ENCODE peak calls at places on chromosomes 6 and 20, in nine cellular contexts. O is heart right ventricle; G is CD4-positive, alpha-beta T cell; U is CD8-positive, alpha-beta memory T cell; Q is GM23248; F is gastrocnemius medialis; I is MM.1S; J is ovary; P is brain microvascular endothelial cell. W is an unnamed sample.

GRCh38 chr20:61434361-61434781 is 182.3 kb downstream of the CDH4 start:
- DNase-seq in O (no peak), G (no peak), U (no peak), Q (peak), F (no peak), I (no peak), J (no peak), P (no peak), W (no peak)

GRCh38 chr6:45946352-45946751 is 69.3 kb downstream of the CLIC5 start:
- DNase-seq in O (peak), G (no peak), U (no peak), Q (peak), F (no peak), I (no peak), J (peak), P (no peak), W (peak)

GRCh38 chr6:120908767-120909166 is 425.5 kb downstream of the TBC1D32 start:
- DNase-seq in O (no peak), G (no peak), U (no peak), Q (no peak), F (no peak), I (no peak), J (no peak), P (no peak), W (no peak)

GRCh38 chr20:46087161-46087560 is 2.6 kb downstream of the NCOA5 start:
- DNase-seq in O (no peak), G (no peak), U (no peak), Q (peak), F (no peak), I (no peak), J (no peak), P (no peak), W (no peak)

GRCh38 chr6:104771258-104771832 is 88.4 kb downstream of the HACE1 start:
- DNase-seq in O (no peak), G (no peak), U (peak), Q (peak), F (no peak), I (peak), J (no peak), P (no peak), W (no peak)

GRCh38 chr20:53917145-53918009 is 153.0 kb downstream of the BCAS1 start:
- DNase-seq in O (peak), G (no peak), U (no peak), Q (peak), F (no peak), I (no peak), J (peak), P (peak), W (no peak)

GRCh38 chr6:43990627-43991619 is 136.3 kb downstream of the MRPL14 start:
- DNase-seq in O (no peak), G (no peak), U (no peak), Q (peak), F (no peak), I (no peak), J (peak), P (no peak), W (peak)

GRCh38 chr20:47348539-47349142 is 7.9 kb downstream of the ZMYND8 start:
- DNase-seq in O (no peak), G (no peak), U (no peak), Q (no peak), F (no peak), I (no peak), J (no peak), P (no peak), W (no peak)

GRCh38 chr6:74715362-74716068 is 490.3 kb downstream of the COL12A1 start:
- DNase-seq in O (no peak), G (no peak), U (no peak), Q (peak), F (no peak), I (no peak), J (no peak), P (no peak), W (peak)

GRCh38 chr20:8097307-8097706 is 34.8 kb upstream of the PLCB1 start:
- DNase-seq in O (no peak), G (no peak), U (no peak), Q (no peak), F (no peak), I (no peak), J (no peak), P (no peak), W (no peak)

GRCh38 chr6:3656076-3656475 is 95.4 kb downstream of the PXDC1 start:
- DNase-seq in O (no peak), G (no peak), U (no peak), Q (no peak), F (no peak), I (no peak), J (no peak), P (no peak), W (no peak)

GRCh38 chr20:55540013-55540412 is 465.3 kb downstream of the CBLN4 start:
- DNase-seq in O (no peak), G (no peak), U (no peak), Q (no peak), F (no peak), I (no peak), J (no peak), P (no peak), W (no peak)

DNA sequence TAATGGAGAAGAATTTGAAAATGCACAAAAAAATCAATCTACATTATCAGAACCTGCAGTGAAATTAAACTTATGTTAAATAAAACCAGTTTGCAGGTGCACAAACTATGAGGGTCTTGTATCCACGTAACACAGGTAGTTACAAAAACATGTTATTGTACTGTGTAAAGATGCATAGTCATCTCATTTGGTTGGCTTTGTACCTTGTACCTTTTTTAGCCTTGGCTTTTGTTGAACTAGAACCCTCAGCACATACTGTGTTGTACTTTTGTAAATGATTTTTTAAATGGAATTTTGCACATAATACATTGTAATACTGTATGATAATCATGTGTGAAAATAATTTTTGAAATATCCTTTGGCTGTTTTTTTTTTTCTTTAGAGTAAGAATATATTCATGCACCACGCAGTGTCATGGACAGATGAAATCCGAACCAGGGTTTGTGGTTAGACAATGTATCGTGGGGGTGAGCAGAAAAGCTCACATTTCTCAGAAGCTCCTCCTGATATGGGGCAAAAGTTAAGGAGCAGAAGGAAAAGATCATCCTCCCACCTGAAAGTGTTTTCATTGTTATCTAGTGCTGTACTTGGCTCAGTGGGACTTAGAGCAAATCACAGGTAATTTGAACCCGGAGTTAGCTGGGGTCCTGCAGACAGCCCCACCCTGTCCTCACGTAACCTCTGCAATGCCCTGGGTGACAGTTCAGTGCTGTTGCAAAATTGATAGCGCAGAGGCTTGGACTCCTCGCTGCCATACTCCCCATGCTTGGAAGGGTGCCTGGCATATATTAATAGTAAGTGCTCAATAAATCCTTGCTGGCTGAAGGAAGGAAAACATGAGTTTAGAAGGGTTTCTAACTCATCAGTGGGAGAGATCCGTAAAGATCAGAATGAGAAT is 14.8 kb upstream of the NAA20 start:
- DNase-seq in O (no peak), G (no peak), U (no peak), Q (no peak), F (no peak), I (no peak), J (no peak), P (no peak), W (no peak)
- H3K27ac ChIP-seq in O (peak), G (no peak), U (no peak), Q (peak), F (peak), I (no peak), J (peak), P (no peak), W (peak)

DNA sequence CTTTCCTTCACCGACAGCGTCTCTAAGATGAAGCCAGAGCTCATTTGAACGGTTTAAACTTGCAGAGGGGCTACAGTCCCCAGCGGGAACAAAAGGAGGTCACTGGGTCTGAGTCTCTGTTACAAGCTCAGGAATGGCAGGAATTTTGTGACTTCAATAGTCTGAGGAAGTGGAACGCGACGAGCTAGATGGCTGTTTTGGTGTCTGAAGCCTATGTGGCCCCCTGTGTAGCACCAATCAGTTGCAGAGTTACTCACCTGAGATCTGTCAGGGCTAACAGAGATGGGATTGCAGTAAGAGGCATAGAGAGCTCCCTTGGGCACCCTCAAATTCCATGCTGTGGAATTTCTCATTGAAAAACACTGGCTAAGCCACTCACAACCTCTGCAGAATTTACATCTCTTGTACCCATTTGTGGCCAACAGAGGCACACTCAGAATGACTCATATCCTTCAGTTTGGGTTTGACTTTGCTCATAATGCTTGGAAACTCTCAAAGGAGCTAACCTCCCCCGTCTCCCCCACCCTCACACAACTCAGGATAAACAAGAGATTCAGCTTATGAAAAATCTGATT is 7.1 kb upstream of the TCP11 start:
- DNase-seq in O (no peak), G (no peak), U (no peak), Q (peak), F (no peak), I (no peak), J (no peak), P (peak), W (no peak)
- H3K27ac ChIP-seq in O (no peak), G (no peak), U (no peak), Q (no peak), F (no peak), I (no peak), J (no peak), P (peak), W (peak)

DNA sequence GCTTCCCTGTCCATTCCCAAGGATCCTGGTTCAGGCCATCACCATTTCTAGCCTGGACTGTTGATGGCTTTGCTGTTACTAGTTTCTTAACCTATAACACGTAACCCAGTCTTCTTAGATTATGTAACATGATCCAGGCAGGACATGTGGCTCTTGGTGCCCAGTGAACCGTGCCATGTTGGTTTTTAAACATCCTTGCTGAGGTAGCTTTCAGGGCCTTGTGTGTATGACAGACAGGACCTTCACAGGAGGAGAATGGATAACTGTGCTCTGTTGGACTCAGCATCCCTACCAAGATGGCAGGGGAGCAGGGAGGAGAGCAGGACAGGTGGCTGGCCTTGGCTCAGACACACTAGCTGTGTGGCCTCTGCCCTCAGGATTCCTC is 46.8 kb downstream of the PANK2 start:
- DNase-seq in O (no peak), G (no peak), U (no peak), Q (no peak), F (no peak), I (no peak), J (no peak), P (no peak), W (no peak)
- H3K27ac ChIP-seq in O (peak), G (no peak), U (no peak), Q (no peak), F (peak), I (no peak), J (no peak), P (no peak), W (no peak)

GRCh38 chr6:161127071-161127740 is 135.6 kb downstream of the MAP3K4 start:
- DNase-seq in O (no peak), G (no peak), U (no peak), Q (no peak), F (no peak), I (no peak), J (no peak), P (no peak), W (no peak)
- H3K27ac ChIP-seq in O (no peak), G (no peak), U (no peak), Q (no peak), F (no peak), I (no peak), J (no peak), P (no peak), W (no peak)

DNA sequence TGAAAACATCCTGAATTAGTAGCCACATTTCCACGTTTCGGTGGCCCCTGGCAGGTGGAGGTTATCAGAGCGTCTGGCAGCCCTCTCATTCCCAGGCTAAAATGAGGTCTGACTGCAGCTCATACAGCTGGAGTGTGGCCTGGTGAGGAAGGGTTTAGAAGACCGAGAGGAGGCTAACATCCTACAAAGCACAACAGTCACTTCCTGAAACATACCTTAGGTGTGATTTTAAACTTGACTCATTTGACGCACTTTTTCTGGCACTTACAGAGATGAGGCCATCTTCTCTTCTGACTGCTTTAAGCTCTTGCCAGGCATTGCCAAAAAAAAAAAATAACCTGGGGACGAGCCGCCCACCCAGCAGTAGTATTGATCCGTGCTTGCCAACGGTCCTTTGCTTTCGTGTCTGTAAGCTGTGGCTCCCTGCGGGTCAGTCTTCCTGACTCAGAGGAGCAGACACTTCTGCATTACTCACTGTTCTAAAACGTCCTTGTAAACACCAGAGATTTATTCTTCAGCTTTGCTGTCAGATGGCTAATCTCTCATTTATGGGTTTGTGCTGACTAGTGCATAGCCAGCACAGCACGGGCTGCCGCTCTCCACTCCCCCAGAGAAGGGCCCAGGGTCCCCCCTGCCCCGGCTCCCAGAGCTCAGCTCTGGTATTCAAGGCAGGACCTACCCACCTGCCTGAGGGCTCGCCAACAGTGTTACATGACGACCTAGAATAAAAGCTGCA is 78.4 kb upstream of the FRMD1 start:
- DNase-seq in O (no peak), G (no peak), U (no peak), Q (peak), F (no peak), I (no peak), J (no peak), P (peak), W (peak)
- H3K27ac ChIP-seq in O (no peak), G (no peak), U (no peak), Q (peak), F (no peak), I (no peak), J (no peak), P (peak), W (no peak)

DNA sequence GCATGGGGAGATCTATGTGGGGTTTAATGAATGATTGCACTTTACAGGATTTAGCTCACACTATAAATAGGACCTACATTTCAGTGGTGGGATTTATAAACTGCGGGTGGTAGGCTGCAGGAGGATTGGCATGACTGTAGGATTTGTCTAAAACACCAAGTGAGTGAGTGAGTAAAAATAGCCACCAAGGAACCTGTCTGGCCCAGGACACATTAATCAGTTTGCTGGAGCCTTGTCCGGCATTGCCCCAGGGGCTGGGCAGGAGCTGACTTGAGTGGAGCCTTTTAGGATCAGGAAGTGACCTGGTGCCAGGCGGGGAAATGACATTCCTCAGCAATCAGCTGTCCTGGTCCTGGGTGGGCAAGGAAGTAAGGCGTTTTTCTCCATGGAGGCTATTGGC is 278.7 kb upstream of the PRND start:
- DNase-seq in O (no peak), G (no peak), U (no peak), Q (no peak), F (no peak), I (no peak), J (no peak), P (no peak), W (no peak)
- H3K27ac ChIP-seq in O (no peak), G (no peak), U (no peak), Q (no peak), F (no peak), I (no peak), J (no peak), P (no peak), W (no peak)

GRCh38 chr6:106511274-106512047 is 117.8 kb downstream of the RTN4IP1 start:
- DNase-seq in O (no peak), G (peak), U (peak), Q (peak), F (no peak), I (no peak), J (peak), P (no peak), W (no peak)
- H3K27ac ChIP-seq in O (peak), G (peak), U (peak), Q (no peak), F (no peak), I (no peak), J (no peak), P (no peak), W (no peak)

GRCh38 chr20:13852321-13852720 is 67.5 kb downstream of the NDUFAF5 start:
- DNase-seq in O (no peak), G (no peak), U (no peak), Q (no peak), F (no peak), I (no peak), J (no peak), P (no peak), W (no peak)
- H3K27ac ChIP-seq in O (no peak), G (no peak), U (no peak), Q (peak), F (no peak), I (no peak), J (no peak), P (no peak), W (no peak)